ENCODE peak calls at places on chromosomes 11 and 22, in nine cellular contexts. Z is endothelial cell; J is A549; Q is naive B cell; G is AG04450; F is activated naive CD4-positive, alpha-beta T cell; B is heart right ventricle; E is activated CD4-positive, CD25-positive, alpha-beta regulatory T cell treated with anti-CD3 and anti-CD28 coated beads, Interleukin-2, amount 50 U/mL, for 16 hours; T is mucosa of descending colon. D is an unnamed sample.

GRCh38 chr11:88523362-88524028 is 186.0 kb upstream of the CTSC start:
- DNase-seq in Z (no peak), J (no peak), Q (no peak), G (no peak), F (no peak), B (no peak), E (no peak), T (no peak), D (no peak)

GRCh38 chr11:92892769-92893168 is 76.7 kb upstream of the MTNR1B start:
- DNase-seq in Z (no peak), J (no peak), Q (no peak), G (no peak), F (no peak), B (no peak), E (no peak), T (no peak), D (no peak)

GRCh38 chr22:50465066-50465465 is 9.8 kb downstream of the SBF1 start:
- DNase-seq in Z (no peak), J (no peak), Q (no peak), G (no peak), F (no peak), B (no peak), E (no peak), T (no peak), D (no peak)

GRCh38 chr11:122367809-122368231 is 251.8 kb upstream of the BLID start:
- DNase-seq in Z (no peak), J (no peak), Q (no peak), G (peak; percentile 45), F (no peak), B (no peak), E (no peak), T (no peak), D (no peak)

GRCh38 chr11:130180491-130180890 is 20.9 kb downstream of the ST14 start:
- DNase-seq in Z (no peak), J (no peak), Q (no peak), G (no peak), F (no peak), B (no peak), E (no peak), T (peak; percentile 47), D (peak; percentile 22)

GRCh38 chr11:20013346-20014066 is 146.8 kb downstream of the DBX1 start:
- DNase-seq in Z (no peak), J (no peak), Q (no peak), G (no peak), F (peak; percentile 1), B (peak; percentile 26), E (no peak), T (no peak), D (no peak)

GRCh38 chr11:111177037-111177988 is 68.2 kb upstream of the POU2AF2 start:
- DNase-seq in Z (no peak), J (no peak), Q (peak; percentile 85), G (no peak), F (no peak), B (no peak), E (no peak), T (no peak), D (no peak)

GRCh38 chr11:116867619-116868018 is 30.2 kb upstream of the APOA1 start:
- DNase-seq in Z (no peak), J (no peak), Q (no peak), G (no peak), F (no peak), B (no peak), E (no peak), T (no peak), D (no peak)

GRCh38 chr11:86459682-86460460 is 85.2 kb downstream of the CCDC81 start:
- DNase-seq in Z (no peak), J (peak; percentile 71), Q (no peak), G (peak; percentile 83), F (no peak), B (peak; percentile 55), E (no peak), T (no peak), D (peak; percentile 88)

GRCh38 chr11:134639586-134640330 is 227.7 kb upstream of the B3GAT1 start:
- DNase-seq in Z (no peak), J (no peak), Q (no peak), G (no peak), F (no peak), B (no peak), E (no peak), T (peak; percentile 64), D (no peak)

GRCh38 chr11:27040302-27041115 is at the start of gene BBOX1:
- DNase-seq in Z (no peak), J (no peak), Q (no peak), G (no peak), F (no peak), B (no peak), E (no peak), T (peak; percentile 19), D (no peak)

GRCh38 chr11:117823941-117824420 is 563 bp downstream of the FXYD2 start:
- DNase-seq in Z (no peak), J (no peak), Q (no peak), G (no peak), F (no peak), B (peak; percentile 81), E (no peak), T (peak; percentile 56), D (no peak)

GRCh38 chr11:132772712-132773545 is 759.4 kb downstream of the OPCML start:
- DNase-seq in Z (no peak), J (no peak), Q (no peak), G (no peak), F (no peak), B (no peak), E (no peak), T (no peak), D (no peak)

GRCh38 chr11:20565236-20565635 is 34.2 kb upstream of the SLC6A5 start:
- DNase-seq in Z (no peak), J (no peak), Q (no peak), G (no peak), F (no peak), B (no peak), E (no peak), T (no peak), D (no peak)

GRCh38 chr11:64210301-64211020 is 3.9 kb downstream of the FERMT3 start:
- DNase-seq in Z (no peak), J (no peak), Q (no peak), G (no peak), F (no peak), B (no peak), E (no peak), T (no peak), D (no peak)

GRCh38 chr11:64060861-64061444 is 25.2 kb downstream of the FLRT1 start:
- DNase-seq in Z (peak; percentile 70), J (peak; percentile 74), Q (peak; percentile 59), G (no peak), F (peak; percentile 21), B (peak; percentile 66), E (no peak), T (no peak), D (peak; percentile 11)

GRCh38 chr11:39541945-39542351 is 1917.5 kb downstream of the LRRC4C start:
- DNase-seq in Z (peak; percentile 37), J (no peak), Q (no peak), G (no peak), F (no peak), B (no peak), E (no peak), T (no peak), D (no peak)

GRCh38 chr11:72634472-72635095 is 39.6 kb downstream of the PDE2A start:
- DNase-seq in Z (peak; percentile 40), J (no peak), Q (no peak), G (no peak), F (no peak), B (peak; percentile 55), E (no peak), T (no peak), D (no peak)

GRCh38 chr11:40186401-40187091 is 1272.9 kb downstream of the LRRC4C start:
- DNase-seq in Z (no peak), J (no peak), Q (no peak), G (no peak), F (no peak), B (no peak), E (no peak), T (peak; percentile 19), D (no peak)

GRCh38 chr11:1042626-1043562 is 6.4 kb upstream of the MUC6 start:
- DNase-seq in Z (no peak), J (no peak), Q (no peak), G (no peak), F (no peak), B (peak; percentile 5), E (no peak), T (peak; percentile 43), D (no peak)

GRCh38 chr11:35247428-35247827 is 108.5 kb downstream of the CD44 start:
- DNase-seq in Z (no peak), J (no peak), Q (no peak), G (no peak), F (peak; percentile 47), B (no peak), E (peak; percentile 38), T (peak; percentile 56), D (no peak)

GRCh38 chr22:46072030-46072881 is 78.1 kb upstream of the PPARA start:
- DNase-seq in Z (no peak), J (no peak), Q (peak; percentile 34), G (no peak), F (no peak), B (peak; percentile 77), E (no peak), T (peak; percentile 85), D (peak; percentile 53)

GRCh38 chr11:112396092-112396491 is 135.4 kb upstream of the PLET1 start:
- DNase-seq in Z (no peak), J (no peak), Q (no peak), G (no peak), F (no peak), B (no peak), E (no peak), T (no peak), D (no peak)

GRCh38 chr11:75272821-75273301 is 32.3 kb downstream of the TPBGL start:
- DNase-seq in Z (no peak), J (no peak), Q (no peak), G (no peak), F (no peak), B (no peak), E (no peak), T (no peak), D (no peak)

GRCh38 chr11:66626926-66627325 is 10.5 kb downstream of the RBM14 start:
- DNase-seq in Z (no peak), J (no peak), Q (no peak), G (no peak), F (no peak), B (no peak), E (no peak), T (no peak), D (no peak)

GRCh38 chr11:75450826-75451783 is 18.1 kb upstream of the KLHL35 start:
- DNase-seq in Z (peak; percentile 65), J (peak; percentile 28), Q (no peak), G (no peak), F (no peak), B (no peak), E (no peak), T (peak; percentile 47), D (no peak)

GRCh38 chr22:27780161-27780575 is 21.4 kb downstream of the MN1 start:
- DNase-seq in Z (no peak), J (no peak), Q (no peak), G (no peak), F (no peak), B (peak; percentile 35), E (no peak), T (no peak), D (no peak)

GRCh38 chr11:35526370-35526792 is 965 bp upstream of the PAMR1 start:
- DNase-seq in Z (no peak), J (no peak), Q (no peak), G (no peak), F (no peak), B (no peak), E (no peak), T (no peak), D (no peak)

GRCh38 chr11:61418136-61418535 is 11.6 kb downstream of the CPSF7 start:
- DNase-seq in Z (no peak), J (no peak), Q (no peak), G (no peak), F (no peak), B (no peak), E (no peak), T (no peak), D (no peak)

GRCh38 chr11:61699737-61700160 is 19.6 kb downstream of the DAGLA start:
- DNase-seq in Z (no peak), J (no peak), Q (no peak), G (no peak), F (no peak), B (peak; percentile 72), E (no peak), T (peak; percentile 83), D (peak; percentile 54)

GRCh38 chr22:30340911-30341685 is 14.4 kb upstream of the TBC1D10A start:
- DNase-seq in Z (no peak), J (no peak), Q (no peak), G (no peak), F (no peak), B (peak; percentile 79), E (no peak), T (no peak), D (no peak)